ENCODE peak calls at places on chromosomes 13 and 19, in seven cellular contexts. One of them, this sample, is unnamed.

GRCh38 chr13:60226507-60226906 is 62.8 kb upstream of the DIAPH3 start:
- DNase-seq in K562: peak
- DNase-seq in SK-N-SH: peak
- DNase-seq in GM12878: no peak
- DNase-seq in stomach: no peak
- DNase-seq in breast epithelium: no peak
- DNase-seq in endothelial cell of umbilical vein: peak
- DNase-seq in this sample: no peak

GRCh38 chr13:58081301-58081820 is 449.8 kb downstream of the PCDH17 start:
- DNase-seq in K562: no peak
- DNase-seq in SK-N-SH: no peak
- DNase-seq in GM12878: no peak
- DNase-seq in stomach: no peak
- DNase-seq in breast epithelium: no peak
- DNase-seq in endothelial cell of umbilical vein: no peak
- DNase-seq in this sample: no peak

GRCh38 chr19:33514885-33515485 is 6.6 kb downstream of the PEPD start:
- DNase-seq in K562: no peak
- DNase-seq in SK-N-SH: no peak
- DNase-seq in GM12878: no peak
- DNase-seq in stomach: no peak
- DNase-seq in breast epithelium: no peak
- DNase-seq in endothelial cell of umbilical vein: no peak
- DNase-seq in this sample: no peak

GRCh38 chr13:111666377-111666776 is 345.9 kb downstream of the TEX29 start:
- DNase-seq in K562: no peak
- DNase-seq in SK-N-SH: no peak
- DNase-seq in GM12878: peak
- DNase-seq in stomach: no peak
- DNase-seq in breast epithelium: no peak
- DNase-seq in endothelial cell of umbilical vein: no peak
- DNase-seq in this sample: no peak

GRCh38 chr19:47573076-47574026 is at the start of gene ZNF541:
- DNase-seq in K562: peak
- DNase-seq in SK-N-SH: peak
- DNase-seq in GM12878: no peak
- DNase-seq in stomach: peak
- DNase-seq in breast epithelium: peak
- DNase-seq in endothelial cell of umbilical vein: peak
- DNase-seq in this sample: peak

GRCh38 chr13:73201601-73202000 is 142.8 kb downstream of the KLF5 start:
- DNase-seq in K562: no peak
- DNase-seq in SK-N-SH: no peak
- DNase-seq in GM12878: no peak
- DNase-seq in stomach: no peak
- DNase-seq in breast epithelium: no peak
- DNase-seq in endothelial cell of umbilical vein: no peak
- DNase-seq in this sample: no peak

GRCh38 chr19:18274776-18275356 is 614 bp upstream of the IQCN start:
- DNase-seq in K562: peak
- DNase-seq in SK-N-SH: no peak
- DNase-seq in GM12878: no peak
- DNase-seq in stomach: peak
- DNase-seq in breast epithelium: peak
- DNase-seq in endothelial cell of umbilical vein: peak
- DNase-seq in this sample: peak

GRCh38 chr19:38682872-38683392 is 35.5 kb downstream of the ACTN4 start:
- DNase-seq in K562: no peak
- DNase-seq in SK-N-SH: no peak
- DNase-seq in GM12878: no peak
- DNase-seq in stomach: no peak
- DNase-seq in breast epithelium: no peak
- DNase-seq in endothelial cell of umbilical vein: no peak
- DNase-seq in this sample: no peak

GRCh38 chr19:47110521-47111080 is 3.0 kb downstream of the ZC3H4 start:
- DNase-seq in K562: peak
- DNase-seq in SK-N-SH: no peak
- DNase-seq in GM12878: no peak
- DNase-seq in stomach: no peak
- DNase-seq in breast epithelium: no peak
- DNase-seq in endothelial cell of umbilical vein: peak
- DNase-seq in this sample: peak

GRCh38 chr19:42166336-42166735 is 34.1 kb upstream of the POU2F2 start:
- DNase-seq in K562: no peak
- DNase-seq in SK-N-SH: no peak
- DNase-seq in GM12878: no peak
- DNase-seq in stomach: no peak
- DNase-seq in breast epithelium: no peak
- DNase-seq in endothelial cell of umbilical vein: no peak
- DNase-seq in this sample: no peak

GRCh38 chr13:102707465-102707864 is 12.6 kb upstream of the METTL21C start:
- DNase-seq in K562: no peak
- DNase-seq in SK-N-SH: peak
- DNase-seq in GM12878: no peak
- DNase-seq in stomach: no peak
- DNase-seq in breast epithelium: no peak
- DNase-seq in endothelial cell of umbilical vein: peak
- DNase-seq in this sample: no peak

GRCh38 chr13:51780099-51780498 is 23.9 kb downstream of the DHRS12 start:
- DNase-seq in K562: no peak
- DNase-seq in SK-N-SH: no peak
- DNase-seq in GM12878: no peak
- DNase-seq in stomach: no peak
- DNase-seq in breast epithelium: no peak
- DNase-seq in endothelial cell of umbilical vein: no peak
- DNase-seq in this sample: no peak

GRCh38 chr13:44211753-44212152 is 161.9 kb upstream of the SERP2 start:
- DNase-seq in K562: no peak
- DNase-seq in SK-N-SH: no peak
- DNase-seq in GM12878: no peak
- DNase-seq in stomach: no peak
- DNase-seq in breast epithelium: no peak
- DNase-seq in endothelial cell of umbilical vein: no peak
- DNase-seq in this sample: no peak

GRCh38 chr19:19538767-19539166 is 702 bp downstream of the CILP2 start:
- DNase-seq in K562: no peak
- DNase-seq in SK-N-SH: no peak
- DNase-seq in GM12878: no peak
- DNase-seq in stomach: no peak
- DNase-seq in breast epithelium: no peak
- DNase-seq in endothelial cell of umbilical vein: no peak
- DNase-seq in this sample: no peak

GRCh38 chr13:85347251-85347650 is 452.0 kb downstream of the SLITRK6 start:
- DNase-seq in K562: no peak
- DNase-seq in SK-N-SH: no peak
- DNase-seq in GM12878: no peak
- DNase-seq in stomach: no peak
- DNase-seq in breast epithelium: no peak
- DNase-seq in endothelial cell of umbilical vein: no peak
- DNase-seq in this sample: no peak

GRCh38 chr19:48547722-48548121 is 4.2 kb upstream of the SULT2B1 start:
- DNase-seq in K562: no peak
- DNase-seq in SK-N-SH: no peak
- DNase-seq in GM12878: no peak
- DNase-seq in stomach: no peak
- DNase-seq in breast epithelium: no peak
- DNase-seq in endothelial cell of umbilical vein: no peak
- DNase-seq in this sample: no peak

GRCh38 chr19:7903244-7904073 is at the start of gene MAP2K7:
- DNase-seq in K562: peak
- DNase-seq in SK-N-SH: peak
- DNase-seq in GM12878: peak
- DNase-seq in stomach: peak
- DNase-seq in breast epithelium: peak
- DNase-seq in endothelial cell of umbilical vein: peak
- DNase-seq in this sample: peak
- TF ChIP-seq CTCF in K562: peak
- TF ChIP-seq CTCF in SK-N-SH: peak
- TF ChIP-seq CTCF in GM12878: peak
- TF ChIP-seq CTCF in stomach: peak
- TF ChIP-seq CTCF in breast epithelium: peak
- TF ChIP-seq CTCF in endothelial cell of umbilical vein: peak
- TF ChIP-seq CTCF in this sample: peak

DNA sequence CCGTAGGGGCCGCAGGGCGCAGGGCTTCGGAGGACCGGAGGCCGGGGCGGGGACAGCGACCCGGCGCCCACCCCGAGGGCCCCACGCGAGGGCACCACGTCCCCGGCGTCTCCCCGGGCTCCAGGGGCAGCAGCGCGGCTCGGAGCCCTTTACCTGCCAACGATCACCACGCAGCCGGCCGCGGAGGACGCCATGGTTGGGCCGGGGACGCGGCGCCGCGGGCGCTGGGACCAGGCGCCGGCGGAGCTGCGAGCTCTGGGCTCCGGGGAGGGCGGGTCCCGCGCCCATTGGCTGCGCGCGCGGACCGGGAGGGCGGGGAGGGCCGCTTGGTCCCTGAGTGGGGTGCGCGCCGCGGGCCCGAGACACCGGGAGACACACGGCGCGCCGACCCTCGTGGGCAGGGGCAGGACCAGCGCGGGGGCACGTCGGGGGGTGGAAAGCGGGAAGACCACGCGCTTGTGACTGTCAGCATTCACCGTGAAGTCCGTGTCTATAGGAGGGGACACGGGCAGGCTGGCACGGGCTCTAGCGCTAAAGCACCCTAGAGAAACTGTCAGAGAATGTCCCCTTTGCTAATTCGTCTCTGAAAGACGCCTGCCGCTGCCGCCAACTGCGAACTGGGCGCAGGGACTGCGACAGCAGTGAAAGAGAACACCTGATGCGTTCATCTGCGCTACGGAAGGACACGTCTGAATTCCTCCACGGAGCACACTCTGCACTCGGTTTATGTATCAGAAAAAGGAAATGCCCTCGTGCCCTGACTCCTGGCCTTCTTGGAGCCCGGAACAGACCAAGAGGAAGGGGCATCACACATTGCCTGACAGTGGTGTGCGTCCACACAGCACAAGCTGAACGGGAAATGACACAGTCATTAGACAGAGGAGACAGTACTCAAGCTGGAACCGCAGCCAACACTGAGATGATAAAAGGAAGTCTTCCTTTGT is at the start of gene CRYL1:
- DNase-seq in K562: peak
- DNase-seq in SK-N-SH: peak
- DNase-seq in GM12878: peak
- DNase-seq in stomach: peak
- DNase-seq in breast epithelium: peak
- DNase-seq in endothelial cell of umbilical vein: peak
- DNase-seq in this sample: peak
- TF ChIP-seq POLR2AphosphoS5 in K562: no peak
- TF ChIP-seq POLR2AphosphoS5 in SK-N-SH: no peak
- TF ChIP-seq POLR2AphosphoS5 in GM12878: peak
- TF ChIP-seq POLR2AphosphoS5 in stomach: peak
- TF ChIP-seq POLR2AphosphoS5 in breast epithelium: no peak
- TF ChIP-seq POLR2AphosphoS5 in endothelial cell of umbilical vein: peak
- TF ChIP-seq POLR2AphosphoS5 in this sample: peak

GRCh38 chr19:22602631-22603272 is 31.4 kb upstream of the ZNF492 start:
- DNase-seq in K562: no peak
- DNase-seq in SK-N-SH: no peak
- DNase-seq in GM12878: no peak
- DNase-seq in stomach: no peak
- DNase-seq in breast epithelium: no peak
- DNase-seq in endothelial cell of umbilical vein: no peak
- DNase-seq in this sample: no peak

GRCh38 chr19:22601906-22602630 is 32.1 kb upstream of the ZNF492 start:
- DNase-seq in K562: no peak
- DNase-seq in SK-N-SH: no peak
- DNase-seq in GM12878: no peak
- DNase-seq in stomach: no peak
- DNase-seq in breast epithelium: no peak
- DNase-seq in endothelial cell of umbilical vein: no peak
- DNase-seq in this sample: no peak

GRCh38 chr19:22604571-22605274 is 29.4 kb upstream of the ZNF492 start:
- DNase-seq in K562: no peak
- DNase-seq in SK-N-SH: no peak
- DNase-seq in GM12878: no peak
- DNase-seq in stomach: no peak
- DNase-seq in breast epithelium: no peak
- DNase-seq in endothelial cell of umbilical vein: no peak
- DNase-seq in this sample: no peak

GRCh38 chr19:22605275-22606211 is 28.6 kb upstream of the ZNF492 start:
- DNase-seq in K562: no peak
- DNase-seq in SK-N-SH: no peak
- DNase-seq in GM12878: no peak
- DNase-seq in stomach: no peak
- DNase-seq in breast epithelium: no peak
- DNase-seq in endothelial cell of umbilical vein: no peak
- DNase-seq in this sample: no peak

DNA sequence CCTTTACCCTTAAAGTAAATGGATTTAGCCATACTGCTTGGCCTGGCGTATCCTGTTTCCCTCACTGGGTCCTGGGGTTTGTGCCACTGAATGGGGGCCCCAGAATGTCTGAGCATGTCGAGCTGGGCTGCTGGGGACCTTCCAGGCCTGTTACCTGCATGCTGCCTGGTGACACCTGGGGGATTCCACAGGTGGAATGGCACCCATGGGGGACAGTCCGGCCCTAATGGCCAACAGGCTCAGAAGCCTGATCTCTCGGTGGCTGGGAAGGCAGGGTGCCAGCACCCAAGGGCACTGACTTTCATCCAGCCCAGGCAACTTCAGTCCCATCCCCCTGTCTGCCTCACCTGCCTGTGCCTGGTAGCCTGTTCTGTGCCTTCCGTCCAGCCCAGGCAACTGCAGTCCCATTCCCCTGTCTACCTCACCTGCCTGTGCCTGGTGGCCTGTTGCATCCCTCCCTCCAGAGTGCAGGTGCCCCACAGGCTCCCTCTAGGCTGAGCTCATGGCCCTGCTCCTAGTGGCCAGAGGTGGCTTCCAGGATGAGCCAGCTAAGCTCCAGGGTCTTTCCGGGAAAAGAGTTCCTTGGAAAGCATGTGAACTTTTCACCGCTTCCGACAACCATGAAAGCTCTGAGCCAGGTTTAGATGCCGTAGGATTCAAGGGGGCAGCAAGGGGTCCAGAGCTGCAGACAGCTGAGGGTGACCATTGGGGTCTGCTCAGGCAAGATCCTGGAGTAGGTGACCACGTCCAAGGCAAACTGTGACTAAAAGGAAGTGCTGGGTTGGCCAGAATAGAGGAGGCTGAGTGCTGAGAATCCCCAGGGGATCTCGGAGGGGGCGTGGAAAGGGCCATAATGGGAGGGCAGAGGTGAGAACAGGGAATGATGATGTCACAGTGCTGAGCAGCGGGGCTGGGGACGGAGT is 30.3 kb upstream of the ZNF492 start:
- DNase-seq in K562: no peak
- DNase-seq in SK-N-SH: no peak
- DNase-seq in GM12878: no peak
- DNase-seq in stomach: no peak
- DNase-seq in breast epithelium: no peak
- DNase-seq in endothelial cell of umbilical vein: no peak
- DNase-seq in this sample: no peak
- TF ChIP-seq CTCF in K562: no peak
- TF ChIP-seq CTCF in SK-N-SH: no peak
- TF ChIP-seq CTCF in GM12878: no peak
- TF ChIP-seq CTCF in stomach: no peak
- TF ChIP-seq CTCF in breast epithelium: no peak
- TF ChIP-seq CTCF in endothelial cell of umbilical vein: no peak
- TF ChIP-seq CTCF in this sample: no peak

DNA sequence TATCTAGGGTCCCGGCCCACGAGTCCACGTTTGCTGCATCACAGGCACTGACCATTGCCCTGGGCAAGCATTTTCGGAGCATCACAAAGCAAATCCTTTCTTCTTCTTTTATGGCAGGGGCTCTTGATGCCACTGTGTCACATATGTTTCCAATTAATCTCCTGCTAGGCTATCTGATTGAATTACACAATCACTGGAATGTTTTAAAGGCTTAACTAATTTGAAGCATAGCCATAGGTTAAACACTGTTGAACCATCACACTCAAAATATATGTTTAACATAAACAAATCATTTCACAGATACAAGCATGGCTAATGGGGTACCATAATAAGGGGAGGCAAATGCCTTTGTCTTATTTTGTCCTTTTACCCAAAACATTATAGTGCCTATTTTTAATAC is 338.3 kb downstream of the POU4F1 start:
- DNase-seq in K562: no peak
- DNase-seq in SK-N-SH: peak
- DNase-seq in GM12878: no peak
- DNase-seq in stomach: no peak
- DNase-seq in breast epithelium: no peak
- DNase-seq in endothelial cell of umbilical vein: no peak
- DNase-seq in this sample: no peak
- TF ChIP-seq POLR2AphosphoS5 in K562: no peak
- TF ChIP-seq POLR2AphosphoS5 in SK-N-SH: no peak
- TF ChIP-seq POLR2AphosphoS5 in GM12878: no peak
- TF ChIP-seq POLR2AphosphoS5 in stomach: no peak
- TF ChIP-seq POLR2AphosphoS5 in breast epithelium: no peak
- TF ChIP-seq POLR2AphosphoS5 in endothelial cell of umbilical vein: no peak
- TF ChIP-seq POLR2AphosphoS5 in this sample: no peak